ENCODE peak calls at places on chromosome 17, in six cellular contexts. One of them, this sample, is unnamed.

GRCh38 chr17:28473542-28473941 is at the start of gene SLC13A2:
- DNase-seq in epithelial cell of proximal tubule: no peak
- DNase-seq in CD8-positive, alpha-beta T cell: no peak
- DNase-seq in HFFc6: no peak
- DNase-seq in AG10803: no peak
- DNase-seq in BE2C: no peak
- DNase-seq in this sample: no peak

GRCh38 chr17:67477687-67478086 is 100.6 kb downstream of the PITPNC1 start:
- DNase-seq in epithelial cell of proximal tubule: no peak
- DNase-seq in HFFc6: peak
- DNase-seq in AG10803: peak
- DNase-seq in BE2C: no peak
- DNase-seq in CD8-positive, alpha-beta T cell: peak
- DNase-seq in this sample: no peak

GRCh38 chr17:81806461-81807209 is 2.7 kb downstream of the GCGR start:
- DNase-seq in BE2C: no peak
- DNase-seq in CD8-positive, alpha-beta T cell: no peak
- DNase-seq in AG10803: no peak
- DNase-seq in epithelial cell of proximal tubule: no peak
- DNase-seq in HFFc6: no peak
- DNase-seq in this sample: no peak

GRCh38 chr17:39462644-39463375 is 1.5 kb downstream of the CDK12 start:
- DNase-seq in AG10803: no peak
- DNase-seq in BE2C: no peak
- DNase-seq in CD8-positive, alpha-beta T cell: no peak
- DNase-seq in epithelial cell of proximal tubule: no peak
- DNase-seq in HFFc6: no peak
- DNase-seq in this sample: no peak

GRCh38 chr17:20975566-20975965 is 67.2 kb downstream of the USP22 start:
- DNase-seq in epithelial cell of proximal tubule: no peak
- DNase-seq in BE2C: no peak
- DNase-seq in HFFc6: no peak
- DNase-seq in AG10803: peak
- DNase-seq in CD8-positive, alpha-beta T cell: no peak
- DNase-seq in this sample: no peak

GRCh38 chr17:46877466-46877865 is 26.1 kb downstream of the WNT9B start:
- DNase-seq in BE2C: no peak
- DNase-seq in epithelial cell of proximal tubule: no peak
- DNase-seq in AG10803: no peak
- DNase-seq in HFFc6: no peak
- DNase-seq in CD8-positive, alpha-beta T cell: no peak
- DNase-seq in this sample: no peak

GRCh38 chr17:265726-266125 is 84.3 kb upstream of the DOC2B start:
- DNase-seq in AG10803: no peak
- DNase-seq in HFFc6: no peak
- DNase-seq in CD8-positive, alpha-beta T cell: no peak
- DNase-seq in epithelial cell of proximal tubule: no peak
- DNase-seq in BE2C: no peak
- DNase-seq in this sample: no peak

GRCh38 chr17:55965051-55965450 is 188.2 kb upstream of the ANKFN1 start:
- DNase-seq in BE2C: no peak
- DNase-seq in HFFc6: no peak
- DNase-seq in epithelial cell of proximal tubule: no peak
- DNase-seq in AG10803: no peak
- DNase-seq in CD8-positive, alpha-beta T cell: no peak
- DNase-seq in this sample: no peak

GRCh38 chr17:72297326-72298115 is 176.7 kb downstream of the SOX9 start:
- DNase-seq in HFFc6: no peak
- DNase-seq in BE2C: peak
- DNase-seq in AG10803: peak
- DNase-seq in epithelial cell of proximal tubule: peak
- DNase-seq in CD8-positive, alpha-beta T cell: no peak
- DNase-seq in this sample: no peak

GRCh38 chr17:2101448-2102257 is 46.8 kb downstream of the HIC1 start:
- DNase-seq in HFFc6: no peak
- DNase-seq in AG10803: no peak
- DNase-seq in CD8-positive, alpha-beta T cell: peak
- DNase-seq in epithelial cell of proximal tubule: peak
- DNase-seq in BE2C: peak
- DNase-seq in this sample: no peak

GRCh38 chr17:34997355-34997862 is 17.1 kb downstream of the LIG3 start:
- DNase-seq in epithelial cell of proximal tubule: peak
- DNase-seq in HFFc6: peak
- DNase-seq in CD8-positive, alpha-beta T cell: no peak
- DNase-seq in AG10803: peak
- DNase-seq in BE2C: no peak
- DNase-seq in this sample: no peak

GRCh38 chr17:18071751-18072150 is 16.0 kb upstream of the DRG2 start:
- DNase-seq in BE2C: no peak
- DNase-seq in AG10803: no peak
- DNase-seq in HFFc6: no peak
- DNase-seq in CD8-positive, alpha-beta T cell: no peak
- DNase-seq in epithelial cell of proximal tubule: no peak
- DNase-seq in this sample: no peak

GRCh38 chr17:351875-352420 is 659 bp downstream of the RPH3AL start:
- DNase-seq in HFFc6: no peak
- DNase-seq in BE2C: no peak
- DNase-seq in AG10803: no peak
- DNase-seq in CD8-positive, alpha-beta T cell: no peak
- DNase-seq in epithelial cell of proximal tubule: no peak
- DNase-seq in this sample: no peak

GRCh38 chr17:17494499-17495447 is 1.4 kb downstream of the RASD1 start:
- DNase-seq in HFFc6: no peak
- DNase-seq in epithelial cell of proximal tubule: no peak
- DNase-seq in CD8-positive, alpha-beta T cell: no peak
- DNase-seq in AG10803: peak
- DNase-seq in BE2C: peak
- DNase-seq in this sample: no peak

GRCh38 chr17:81071761-81072741 is 37.1 kb downstream of the BAIAP2 start:
- DNase-seq in BE2C: no peak
- DNase-seq in epithelial cell of proximal tubule: no peak
- DNase-seq in HFFc6: no peak
- DNase-seq in AG10803: no peak
- DNase-seq in CD8-positive, alpha-beta T cell: no peak
- DNase-seq in this sample: no peak

GRCh38 chr17:74085434-74085833 is 118.0 kb upstream of the RPL38 start:
- DNase-seq in BE2C: no peak
- DNase-seq in AG10803: no peak
- DNase-seq in epithelial cell of proximal tubule: no peak
- DNase-seq in CD8-positive, alpha-beta T cell: no peak
- DNase-seq in HFFc6: no peak
- DNase-seq in this sample: no peak

GRCh38 chr17:66540131-66540781 is 237.8 kb downstream of the PRKCA start:
- DNase-seq in HFFc6: peak
- DNase-seq in BE2C: no peak
- DNase-seq in CD8-positive, alpha-beta T cell: no peak
- DNase-seq in AG10803: peak
- DNase-seq in epithelial cell of proximal tubule: no peak
- DNase-seq in this sample: no peak

GRCh38 chr17:4479982-4480751 is 18.5 kb upstream of the SPNS2 start:
- DNase-seq in AG10803: no peak
- DNase-seq in CD8-positive, alpha-beta T cell: no peak
- DNase-seq in BE2C: no peak
- DNase-seq in HFFc6: no peak
- DNase-seq in epithelial cell of proximal tubule: peak
- DNase-seq in this sample: no peak

GRCh38 chr17:80960797-80961452 is 30.7 kb upstream of the CHMP6 start:
- DNase-seq in CD8-positive, alpha-beta T cell: no peak
- DNase-seq in HFFc6: no peak
- DNase-seq in epithelial cell of proximal tubule: no peak
- DNase-seq in BE2C: no peak
- DNase-seq in AG10803: no peak
- DNase-seq in this sample: no peak

DNA sequence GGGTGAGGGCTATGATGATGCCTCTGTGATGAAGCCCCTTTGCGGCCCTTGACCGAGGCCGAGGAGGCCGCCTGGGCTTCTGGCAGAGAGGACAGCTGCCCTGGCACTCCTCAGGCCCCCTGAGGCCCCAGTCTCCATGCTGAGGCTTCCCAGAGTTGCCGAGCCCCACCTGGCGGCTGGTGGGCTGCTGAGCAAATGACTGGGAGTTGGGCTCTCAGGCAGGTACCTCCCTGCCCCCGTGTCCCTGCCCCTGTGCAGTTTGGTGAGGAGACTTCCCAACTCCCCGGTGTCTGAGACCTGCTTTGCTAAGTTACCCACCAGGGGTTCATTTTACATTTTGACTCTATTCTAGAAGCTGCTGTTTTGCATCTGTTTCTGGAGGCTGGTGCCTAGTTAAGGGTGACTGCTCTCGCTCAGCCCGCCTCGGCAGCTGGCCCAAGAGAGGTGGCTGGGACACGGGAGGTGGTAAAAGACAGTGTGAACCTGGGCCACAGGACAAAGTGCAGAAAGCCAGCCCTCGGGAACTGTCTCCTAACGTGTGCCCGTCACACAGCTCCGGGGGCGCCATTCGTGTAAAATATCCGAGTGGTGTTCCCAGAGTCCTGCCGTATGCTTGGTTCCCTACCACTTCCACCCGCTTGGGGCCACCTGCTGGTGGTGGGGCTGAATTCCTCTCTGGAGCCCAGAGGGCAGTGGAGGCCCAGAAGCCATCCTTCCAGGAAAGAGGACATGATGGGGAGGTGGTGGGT is 134.5 kb downstream of the RAB11FIP4 start:
- DNase-seq in HFFc6: no peak
- DNase-seq in BE2C: peak
- DNase-seq in epithelial cell of proximal tubule: no peak
- DNase-seq in CD8-positive, alpha-beta T cell: no peak
- DNase-seq in AG10803: peak
- DNase-seq in this sample: peak
- TF ChIP-seq CTCF in HFFc6: peak
- TF ChIP-seq CTCF in BE2C: peak
- TF ChIP-seq CTCF in epithelial cell of proximal tubule: peak
- TF ChIP-seq CTCF in CD8-positive, alpha-beta T cell: no peak
- TF ChIP-seq CTCF in AG10803: peak
- TF ChIP-seq CTCF in this sample: peak

GRCh38 chr17:49452173-49452572 is 37.5 kb upstream of the PHB1 start:
- DNase-seq in HFFc6: no peak
- DNase-seq in CD8-positive, alpha-beta T cell: no peak
- DNase-seq in BE2C: no peak
- DNase-seq in AG10803: no peak
- DNase-seq in epithelial cell of proximal tubule: no peak
- DNase-seq in this sample: no peak

GRCh38 chr17:49455226-49455968 is 39.7 kb upstream of the NGFR start:
- DNase-seq in CD8-positive, alpha-beta T cell: no peak
- DNase-seq in epithelial cell of proximal tubule: no peak
- DNase-seq in HFFc6: no peak
- DNase-seq in BE2C: no peak
- DNase-seq in AG10803: peak
- DNase-seq in this sample: no peak

GRCh38 chr17:49450735-49451134 is 36.1 kb upstream of the PHB1 start:
- DNase-seq in HFFc6: peak
- DNase-seq in epithelial cell of proximal tubule: no peak
- DNase-seq in AG10803: peak
- DNase-seq in CD8-positive, alpha-beta T cell: no peak
- DNase-seq in BE2C: no peak
- DNase-seq in this sample: no peak

GRCh38 chr17:49456172-49456965 is 38.7 kb upstream of the NGFR start:
- DNase-seq in BE2C: no peak
- DNase-seq in CD8-positive, alpha-beta T cell: no peak
- DNase-seq in epithelial cell of proximal tubule: no peak
- DNase-seq in AG10803: peak
- DNase-seq in HFFc6: peak
- DNase-seq in this sample: no peak

DNA sequence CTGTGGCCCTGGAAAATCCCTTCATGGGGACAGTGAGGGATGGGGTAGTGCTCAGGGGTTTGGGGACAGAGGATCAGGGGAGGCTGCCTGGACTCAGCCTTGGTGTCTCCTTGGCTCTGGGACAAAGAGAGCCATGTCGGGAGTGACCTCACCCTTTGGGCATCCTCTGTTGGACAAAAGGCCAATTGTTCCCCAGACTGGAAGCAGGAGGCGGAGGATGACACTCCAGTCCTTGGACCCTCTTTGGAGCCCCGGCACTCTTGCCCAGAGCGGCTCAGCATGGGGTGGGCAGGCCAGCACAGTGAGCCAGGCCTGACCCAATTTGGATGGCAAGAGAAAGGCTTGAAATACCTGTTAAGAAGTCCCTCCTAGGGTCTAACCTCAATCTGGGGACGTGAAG is 39.4 kb upstream of the PHB1 start:
- DNase-seq in HFFc6: peak
- DNase-seq in CD8-positive, alpha-beta T cell: no peak
- DNase-seq in epithelial cell of proximal tubule: no peak
- DNase-seq in BE2C: no peak
- DNase-seq in AG10803: peak
- DNase-seq in this sample: no peak
- TF ChIP-seq CTCF in HFFc6: no peak
- TF ChIP-seq CTCF in CD8-positive, alpha-beta T cell: no peak
- TF ChIP-seq CTCF in epithelial cell of proximal tubule: no peak
- TF ChIP-seq CTCF in BE2C: no peak
- TF ChIP-seq CTCF in AG10803: no peak
- TF ChIP-seq CTCF in this sample: no peak

DNA sequence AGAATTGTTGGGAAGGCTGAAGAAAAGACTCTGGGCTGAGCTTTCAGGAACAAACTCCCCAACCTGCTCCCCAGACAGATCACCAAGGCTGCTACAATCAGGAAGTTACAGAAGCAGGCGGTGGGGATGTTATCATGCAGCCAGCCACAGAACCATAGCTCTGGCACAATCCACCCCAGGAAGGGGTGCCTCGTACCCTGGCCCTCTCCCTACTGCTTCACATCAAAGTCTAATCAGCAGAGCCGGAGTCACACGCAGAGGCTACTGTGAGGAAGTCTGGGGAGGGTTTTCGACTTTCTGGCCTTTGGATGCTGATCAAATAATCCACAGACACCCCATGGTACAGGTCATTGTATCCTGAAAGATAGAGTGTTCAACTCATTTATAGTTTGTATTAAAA is 86.9 kb downstream of the NTN1 start:
- DNase-seq in HFFc6: no peak
- DNase-seq in AG10803: no peak
- DNase-seq in BE2C: no peak
- DNase-seq in CD8-positive, alpha-beta T cell: no peak
- DNase-seq in epithelial cell of proximal tubule: no peak
- DNase-seq in this sample: no peak
- TF ChIP-seq CTCF in HFFc6: no peak
- TF ChIP-seq CTCF in AG10803: no peak
- TF ChIP-seq CTCF in BE2C: no peak
- TF ChIP-seq CTCF in CD8-positive, alpha-beta T cell: no peak
- TF ChIP-seq CTCF in epithelial cell of proximal tubule: no peak
- TF ChIP-seq CTCF in this sample: no peak

DNA sequence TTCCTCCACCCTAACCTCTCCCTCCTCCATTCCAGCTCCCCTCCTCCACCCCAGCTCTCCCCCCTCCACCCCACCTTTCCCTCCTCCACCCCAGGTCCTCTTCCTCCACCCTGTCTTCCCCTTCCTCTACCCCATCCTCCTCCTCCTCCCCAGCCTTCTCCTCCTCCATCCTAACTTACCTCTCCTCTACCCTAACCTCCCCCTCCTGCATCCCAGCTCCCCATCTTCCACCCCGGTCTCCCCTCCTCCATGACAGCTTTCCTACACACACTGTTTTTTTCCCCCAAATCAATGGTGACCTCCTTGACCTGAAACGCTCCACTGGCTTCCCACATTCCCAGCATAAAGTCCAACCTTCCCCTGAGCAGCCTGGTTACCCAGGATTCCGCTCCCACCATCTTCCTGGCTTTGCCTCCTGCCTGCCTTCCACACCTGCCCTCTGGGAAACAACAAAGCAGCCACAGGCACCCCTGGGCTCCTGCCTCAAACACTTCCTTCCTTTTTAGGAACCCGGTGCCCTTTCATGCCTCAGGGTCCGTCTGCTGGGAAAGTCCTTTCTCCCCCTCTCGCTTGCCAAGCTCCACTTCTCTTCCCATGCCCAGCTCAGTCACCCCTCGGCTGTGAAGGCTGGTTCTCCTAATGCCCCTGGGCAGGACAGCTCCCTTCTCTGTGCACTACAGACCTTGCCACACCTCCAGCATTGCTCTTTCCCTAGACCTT is 2.0 kb downstream of the RGS9 start:
- DNase-seq in CD8-positive, alpha-beta T cell: no peak
- DNase-seq in AG10803: no peak
- DNase-seq in HFFc6: no peak
- DNase-seq in BE2C: no peak
- DNase-seq in epithelial cell of proximal tubule: no peak
- DNase-seq in this sample: no peak
- TF ChIP-seq CTCF in CD8-positive, alpha-beta T cell: no peak
- TF ChIP-seq CTCF in AG10803: no peak
- TF ChIP-seq CTCF in HFFc6: no peak
- TF ChIP-seq CTCF in BE2C: no peak
- TF ChIP-seq CTCF in epithelial cell of proximal tubule: no peak
- TF ChIP-seq CTCF in this sample: no peak

This sample was measured in GM13977.